ENCODE peak calls at places on chromosomes 4 and X, in eight cellular contexts. One of them, this sample, is unnamed.

GRCh38 chr4:102761902-102762301 is 1.1 kb upstream of the MANBA start:
- DNase-seq in activated gamma-delta T cell treated with Interleukin-2 at 50 U/mL for 16 hours: no peak
- DNase-seq in choroid plexus epithelial cell: no peak
- DNase-seq in AG04450: no peak
- DNase-seq in NCI-H1694 treated with DMSO at 0.1 percent for 48 hours: no peak
- DNase-seq in CD8-positive, alpha-beta T cell: no peak
- DNase-seq in HEK293T: no peak
- DNase-seq in breast epithelium: no peak
- DNase-seq in this sample: no peak

GRCh38 chrX:22095306-22095705 is 63.2 kb downstream of the PHEX start:
- DNase-seq in breast epithelium: no peak
- DNase-seq in CD8-positive, alpha-beta T cell: no peak
- DNase-seq in choroid plexus epithelial cell: peak
- DNase-seq in AG04450: no peak
- DNase-seq in HEK293T: no peak
- DNase-seq in activated gamma-delta T cell treated with Interleukin-2 at 50 U/mL for 16 hours: no peak
- DNase-seq in NCI-H1694 treated with DMSO at 0.1 percent for 48 hours: no peak
- DNase-seq in this sample: no peak

GRCh38 chr4:173051697-173052096 is 116.9 kb upstream of the GALNT7 start:
- DNase-seq in HEK293T: no peak
- DNase-seq in choroid plexus epithelial cell: no peak
- DNase-seq in CD8-positive, alpha-beta T cell: no peak
- DNase-seq in NCI-H1694 treated with DMSO at 0.1 percent for 48 hours: no peak
- DNase-seq in breast epithelium: no peak
- DNase-seq in activated gamma-delta T cell treated with Interleukin-2 at 50 U/mL for 16 hours: no peak
- DNase-seq in AG04450: no peak
- DNase-seq in this sample: no peak

GRCh38 chr4:56575820-56576429 is 70.3 kb downstream of the ARL9 start:
- DNase-seq in activated gamma-delta T cell treated with Interleukin-2 at 50 U/mL for 16 hours: no peak
- DNase-seq in CD8-positive, alpha-beta T cell: no peak
- DNase-seq in HEK293T: peak
- DNase-seq in breast epithelium: no peak
- DNase-seq in choroid plexus epithelial cell: peak
- DNase-seq in NCI-H1694 treated with DMSO at 0.1 percent for 48 hours: peak
- DNase-seq in AG04450: peak
- DNase-seq in this sample: no peak

GRCh38 chr4:104451573-104451972 is 43.1 kb downstream of the CXXC4 start:
- DNase-seq in NCI-H1694 treated with DMSO at 0.1 percent for 48 hours: no peak
- DNase-seq in CD8-positive, alpha-beta T cell: no peak
- DNase-seq in breast epithelium: no peak
- DNase-seq in AG04450: no peak
- DNase-seq in choroid plexus epithelial cell: no peak
- DNase-seq in HEK293T: peak
- DNase-seq in activated gamma-delta T cell treated with Interleukin-2 at 50 U/mL for 16 hours: no peak
- DNase-seq in this sample: no peak

GRCh38 chrX:41097326-41097725 is 12.1 kb downstream of the USP9X start:
- DNase-seq in NCI-H1694 treated with DMSO at 0.1 percent for 48 hours: no peak
- DNase-seq in HEK293T: no peak
- DNase-seq in breast epithelium: no peak
- DNase-seq in CD8-positive, alpha-beta T cell: no peak
- DNase-seq in AG04450: no peak
- DNase-seq in choroid plexus epithelial cell: no peak
- DNase-seq in activated gamma-delta T cell treated with Interleukin-2 at 50 U/mL for 16 hours: no peak
- DNase-seq in this sample: no peak

GRCh38 chr4:4216668-4217067 is 10.1 kb downstream of the OTOP1 start:
- DNase-seq in breast epithelium: no peak
- DNase-seq in activated gamma-delta T cell treated with Interleukin-2 at 50 U/mL for 16 hours: no peak
- DNase-seq in HEK293T: no peak
- DNase-seq in NCI-H1694 treated with DMSO at 0.1 percent for 48 hours: no peak
- DNase-seq in CD8-positive, alpha-beta T cell: no peak
- DNase-seq in AG04450: no peak
- DNase-seq in choroid plexus epithelial cell: peak
- DNase-seq in this sample: no peak

GRCh38 chr4:148790691-148791090 is 348.5 kb upstream of the NR3C2 start:
- DNase-seq in breast epithelium: no peak
- DNase-seq in NCI-H1694 treated with DMSO at 0.1 percent for 48 hours: no peak
- DNase-seq in activated gamma-delta T cell treated with Interleukin-2 at 50 U/mL for 16 hours: no peak
- DNase-seq in CD8-positive, alpha-beta T cell: no peak
- DNase-seq in HEK293T: no peak
- DNase-seq in AG04450: no peak
- DNase-seq in choroid plexus epithelial cell: peak
- DNase-seq in this sample: no peak

GRCh38 chrX:149512225-149512885 is 7.2 kb upstream of the IDS start:
- DNase-seq in CD8-positive, alpha-beta T cell: peak
- DNase-seq in NCI-H1694 treated with DMSO at 0.1 percent for 48 hours: peak
- DNase-seq in choroid plexus epithelial cell: peak
- DNase-seq in HEK293T: peak
- DNase-seq in AG04450: no peak
- DNase-seq in breast epithelium: peak
- DNase-seq in activated gamma-delta T cell treated with Interleukin-2 at 50 U/mL for 16 hours: peak
- DNase-seq in this sample: peak

GRCh38 chrX:13263560-13264251 is 56.1 kb downstream of the ATXN3L start:
- DNase-seq in breast epithelium: no peak
- DNase-seq in CD8-positive, alpha-beta T cell: no peak
- DNase-seq in choroid plexus epithelial cell: no peak
- DNase-seq in activated gamma-delta T cell treated with Interleukin-2 at 50 U/mL for 16 hours: no peak
- DNase-seq in NCI-H1694 treated with DMSO at 0.1 percent for 48 hours: no peak
- DNase-seq in HEK293T: no peak
- DNase-seq in AG04450: no peak
- DNase-seq in this sample: no peak

GRCh38 chrX:111086521-111087127 is 9.4 kb upstream of the PAK3 start:
- DNase-seq in AG04450: no peak
- DNase-seq in NCI-H1694 treated with DMSO at 0.1 percent for 48 hours: no peak
- DNase-seq in CD8-positive, alpha-beta T cell: no peak
- DNase-seq in HEK293T: no peak
- DNase-seq in breast epithelium: no peak
- DNase-seq in activated gamma-delta T cell treated with Interleukin-2 at 50 U/mL for 16 hours: no peak
- DNase-seq in choroid plexus epithelial cell: no peak
- DNase-seq in this sample: no peak

GRCh38 chrX:149495573-149496071 is 9.5 kb downstream of the IDS start:
- DNase-seq in CD8-positive, alpha-beta T cell: no peak
- DNase-seq in NCI-H1694 treated with DMSO at 0.1 percent for 48 hours: no peak
- DNase-seq in breast epithelium: no peak
- DNase-seq in choroid plexus epithelial cell: peak
- DNase-seq in AG04450: no peak
- DNase-seq in activated gamma-delta T cell treated with Interleukin-2 at 50 U/mL for 16 hours: no peak
- DNase-seq in HEK293T: no peak
- DNase-seq in this sample: no peak

GRCh38 chrX:13983734-13984133 is 46.0 kb downstream of the GEMIN8 start:
- DNase-seq in NCI-H1694 treated with DMSO at 0.1 percent for 48 hours: no peak
- DNase-seq in CD8-positive, alpha-beta T cell: no peak
- DNase-seq in HEK293T: no peak
- DNase-seq in activated gamma-delta T cell treated with Interleukin-2 at 50 U/mL for 16 hours: no peak
- DNase-seq in choroid plexus epithelial cell: no peak
- DNase-seq in breast epithelium: no peak
- DNase-seq in AG04450: no peak
- DNase-seq in this sample: no peak

GRCh38 chrX:116009871-116010710 is 160.5 kb upstream of the AGTR2 start:
- DNase-seq in NCI-H1694 treated with DMSO at 0.1 percent for 48 hours: no peak
- DNase-seq in AG04450: no peak
- DNase-seq in activated gamma-delta T cell treated with Interleukin-2 at 50 U/mL for 16 hours: no peak
- DNase-seq in choroid plexus epithelial cell: no peak
- DNase-seq in breast epithelium: no peak
- DNase-seq in CD8-positive, alpha-beta T cell: no peak
- DNase-seq in HEK293T: no peak
- DNase-seq in this sample: no peak

GRCh38 chr4:2433609-2434350 is 15.0 kb downstream of the CFAP99 start:
- DNase-seq in choroid plexus epithelial cell: no peak
- DNase-seq in AG04450: no peak
- DNase-seq in CD8-positive, alpha-beta T cell: no peak
- DNase-seq in HEK293T: no peak
- DNase-seq in activated gamma-delta T cell treated with Interleukin-2 at 50 U/mL for 16 hours: no peak
- DNase-seq in NCI-H1694 treated with DMSO at 0.1 percent for 48 hours: no peak
- DNase-seq in breast epithelium: no peak
- DNase-seq in this sample: peak

GRCh38 chrX:154714925-154715324 is 36.0 kb downstream of the GAB3 start:
- DNase-seq in NCI-H1694 treated with DMSO at 0.1 percent for 48 hours: peak
- DNase-seq in HEK293T: peak
- DNase-seq in CD8-positive, alpha-beta T cell: peak
- DNase-seq in breast epithelium: no peak
- DNase-seq in choroid plexus epithelial cell: peak
- DNase-seq in activated gamma-delta T cell treated with Interleukin-2 at 50 U/mL for 16 hours: peak
- DNase-seq in AG04450: no peak
- DNase-seq in this sample: no peak

GRCh38 chr4:187227907-187228699 is 504.4 kb upstream of the FAT1 start:
- DNase-seq in HEK293T: no peak
- DNase-seq in AG04450: no peak
- DNase-seq in breast epithelium: no peak
- DNase-seq in NCI-H1694 treated with DMSO at 0.1 percent for 48 hours: no peak
- DNase-seq in choroid plexus epithelial cell: peak
- DNase-seq in CD8-positive, alpha-beta T cell: no peak
- DNase-seq in activated gamma-delta T cell treated with Interleukin-2 at 50 U/mL for 16 hours: no peak
- DNase-seq in this sample: no peak

GRCh38 chrX:11329016-11329415 is 35.8 kb downstream of the AMELX start:
- DNase-seq in CD8-positive, alpha-beta T cell: no peak
- DNase-seq in breast epithelium: no peak
- DNase-seq in NCI-H1694 treated with DMSO at 0.1 percent for 48 hours: no peak
- DNase-seq in HEK293T: no peak
- DNase-seq in AG04450: no peak
- DNase-seq in choroid plexus epithelial cell: peak
- DNase-seq in activated gamma-delta T cell treated with Interleukin-2 at 50 U/mL for 16 hours: no peak
- DNase-seq in this sample: no peak

GRCh38 chr4:188032583-188032982 is 37.0 kb downstream of the ZFP42 start:
- DNase-seq in choroid plexus epithelial cell: no peak
- DNase-seq in activated gamma-delta T cell treated with Interleukin-2 at 50 U/mL for 16 hours: no peak
- DNase-seq in AG04450: no peak
- DNase-seq in HEK293T: no peak
- DNase-seq in breast epithelium: no peak
- DNase-seq in NCI-H1694 treated with DMSO at 0.1 percent for 48 hours: no peak
- DNase-seq in CD8-positive, alpha-beta T cell: no peak
- DNase-seq in this sample: no peak

GRCh38 chr4:113052379-113052951 is 3.0 kb downstream of the ANK2 start:
- DNase-seq in NCI-H1694 treated with DMSO at 0.1 percent for 48 hours: peak
- DNase-seq in breast epithelium: no peak
- DNase-seq in HEK293T: no peak
- DNase-seq in choroid plexus epithelial cell: peak
- DNase-seq in AG04450: no peak
- DNase-seq in activated gamma-delta T cell treated with Interleukin-2 at 50 U/mL for 16 hours: no peak
- DNase-seq in CD8-positive, alpha-beta T cell: no peak
- DNase-seq in this sample: no peak

GRCh38 chrX:148376342-148376741 is 124.1 kb upstream of the AFF2 start:
- DNase-seq in choroid plexus epithelial cell: no peak
- DNase-seq in NCI-H1694 treated with DMSO at 0.1 percent for 48 hours: no peak
- DNase-seq in AG04450: no peak
- DNase-seq in HEK293T: no peak
- DNase-seq in activated gamma-delta T cell treated with Interleukin-2 at 50 U/mL for 16 hours: no peak
- DNase-seq in CD8-positive, alpha-beta T cell: no peak
- DNase-seq in breast epithelium: no peak
- DNase-seq in this sample: no peak

GRCh38 chrX:107677501-107677901 is 49.2 kb downstream of the PRPS1 start:
- DNase-seq in choroid plexus epithelial cell: peak
- DNase-seq in AG04450: no peak
- DNase-seq in breast epithelium: no peak
- DNase-seq in CD8-positive, alpha-beta T cell: no peak
- DNase-seq in activated gamma-delta T cell treated with Interleukin-2 at 50 U/mL for 16 hours: no peak
- DNase-seq in HEK293T: no peak
- DNase-seq in NCI-H1694 treated with DMSO at 0.1 percent for 48 hours: no peak
- DNase-seq in this sample: no peak

GRCh38 chrX:13472975-13473665 is 96.3 kb upstream of the EGFL6 start:
- DNase-seq in CD8-positive, alpha-beta T cell: no peak
- DNase-seq in choroid plexus epithelial cell: no peak
- DNase-seq in HEK293T: no peak
- DNase-seq in breast epithelium: no peak
- DNase-seq in AG04450: no peak
- DNase-seq in NCI-H1694 treated with DMSO at 0.1 percent for 48 hours: no peak
- DNase-seq in activated gamma-delta T cell treated with Interleukin-2 at 50 U/mL for 16 hours: no peak
- DNase-seq in this sample: no peak

GRCh38 chr4:25666031-25666630 is 10.5 kb downstream of the SLC34A2 start:
- DNase-seq in AG04450: no peak
- DNase-seq in choroid plexus epithelial cell: no peak
- DNase-seq in NCI-H1694 treated with DMSO at 0.1 percent for 48 hours: no peak
- DNase-seq in HEK293T: no peak
- DNase-seq in CD8-positive, alpha-beta T cell: no peak
- DNase-seq in activated gamma-delta T cell treated with Interleukin-2 at 50 U/mL for 16 hours: no peak
- DNase-seq in breast epithelium: no peak
- DNase-seq in this sample: no peak

GRCh38 chrX:96683997-96684338 is 674 bp upstream of the DIAPH2 start:
- DNase-seq in NCI-H1694 treated with DMSO at 0.1 percent for 48 hours: no peak
- DNase-seq in breast epithelium: no peak
- DNase-seq in AG04450: no peak
- DNase-seq in choroid plexus epithelial cell: peak
- DNase-seq in activated gamma-delta T cell treated with Interleukin-2 at 50 U/mL for 16 hours: no peak
- DNase-seq in HEK293T: peak
- DNase-seq in CD8-positive, alpha-beta T cell: no peak
- DNase-seq in this sample: no peak

GRCh38 chrX:8845060-8845459 is 43.9 kb upstream of the FAM9A start:
- DNase-seq in AG04450: peak
- DNase-seq in breast epithelium: no peak
- DNase-seq in HEK293T: no peak
- DNase-seq in CD8-positive, alpha-beta T cell: no peak
- DNase-seq in activated gamma-delta T cell treated with Interleukin-2 at 50 U/mL for 16 hours: no peak
- DNase-seq in choroid plexus epithelial cell: peak
- DNase-seq in NCI-H1694 treated with DMSO at 0.1 percent for 48 hours: no peak
- DNase-seq in this sample: no peak

GRCh38 chr4:119227690-119228089 is 15.2 kb downstream of the USP53 start:
- DNase-seq in choroid plexus epithelial cell: peak
- DNase-seq in AG04450: no peak
- DNase-seq in HEK293T: no peak
- DNase-seq in breast epithelium: no peak
- DNase-seq in NCI-H1694 treated with DMSO at 0.1 percent for 48 hours: no peak
- DNase-seq in CD8-positive, alpha-beta T cell: no peak
- DNase-seq in activated gamma-delta T cell treated with Interleukin-2 at 50 U/mL for 16 hours: no peak
- DNase-seq in this sample: no peak

GRCh38 chr4:122167369-122167768 is 15.2 kb downstream of the BLTP1 start:
- DNase-seq in AG04450: no peak
- DNase-seq in activated gamma-delta T cell treated with Interleukin-2 at 50 U/mL for 16 hours: no peak
- DNase-seq in choroid plexus epithelial cell: no peak
- DNase-seq in NCI-H1694 treated with DMSO at 0.1 percent for 48 hours: no peak
- DNase-seq in HEK293T: peak
- DNase-seq in breast epithelium: no peak
- DNase-seq in CD8-positive, alpha-beta T cell: no peak
- DNase-seq in this sample: no peak

GRCh38 chrX:17078031-17078730 is 131.7 kb downstream of the REPS2 start:
- DNase-seq in activated gamma-delta T cell treated with Interleukin-2 at 50 U/mL for 16 hours: no peak
- DNase-seq in breast epithelium: no peak
- DNase-seq in AG04450: no peak
- DNase-seq in NCI-H1694 treated with DMSO at 0.1 percent for 48 hours: no peak
- DNase-seq in choroid plexus epithelial cell: peak
- DNase-seq in HEK293T: no peak
- DNase-seq in CD8-positive, alpha-beta T cell: no peak
- DNase-seq in this sample: no peak

GRCh38 chr4:109040441-109040840 is 262.0 kb downstream of the COL25A1 start:
- DNase-seq in choroid plexus epithelial cell: no peak
- DNase-seq in HEK293T: no peak
- DNase-seq in activated gamma-delta T cell treated with Interleukin-2 at 50 U/mL for 16 hours: no peak
- DNase-seq in AG04450: no peak
- DNase-seq in breast epithelium: no peak
- DNase-seq in CD8-positive, alpha-beta T cell: no peak
- DNase-seq in NCI-H1694 treated with DMSO at 0.1 percent for 48 hours: no peak
- DNase-seq in this sample: no peak

GRCh38 chr4:87416965-87417364 is 5.4 kb upstream of the NUDT9 start:
- DNase-seq in choroid plexus epithelial cell: no peak
- DNase-seq in breast epithelium: no peak
- DNase-seq in activated gamma-delta T cell treated with Interleukin-2 at 50 U/mL for 16 hours: no peak
- DNase-seq in NCI-H1694 treated with DMSO at 0.1 percent for 48 hours: no peak
- DNase-seq in HEK293T: no peak
- DNase-seq in AG04450: no peak
- DNase-seq in CD8-positive, alpha-beta T cell: no peak
- DNase-seq in this sample: no peak

GRCh38 chrX:2320580-2321327 is 180.0 kb downstream of the DHRSX start:
- DNase-seq in HEK293T: no peak
- DNase-seq in activated gamma-delta T cell treated with Interleukin-2 at 50 U/mL for 16 hours: no peak
- DNase-seq in breast epithelium: no peak
- DNase-seq in CD8-positive, alpha-beta T cell: no peak
- DNase-seq in AG04450: peak
- DNase-seq in choroid plexus epithelial cell: peak
- DNase-seq in NCI-H1694 treated with DMSO at 0.1 percent for 48 hours: no peak
- DNase-seq in this sample: no peak

GRCh38 chr4:64539234-64539849 is 130.1 kb upstream of the TECRL start:
- DNase-seq in activated gamma-delta T cell treated with Interleukin-2 at 50 U/mL for 16 hours: no peak
- DNase-seq in CD8-positive, alpha-beta T cell: no peak
- DNase-seq in HEK293T: peak
- DNase-seq in choroid plexus epithelial cell: peak
- DNase-seq in breast epithelium: no peak
- DNase-seq in AG04450: no peak
- DNase-seq in NCI-H1694 treated with DMSO at 0.1 percent for 48 hours: peak
- DNase-seq in this sample: peak

GRCh38 chrX:69145714-69146113 is 19.5 kb downstream of the PJA1 start:
- DNase-seq in choroid plexus epithelial cell: no peak
- DNase-seq in CD8-positive, alpha-beta T cell: no peak
- DNase-seq in breast epithelium: no peak
- DNase-seq in NCI-H1694 treated with DMSO at 0.1 percent for 48 hours: no peak
- DNase-seq in activated gamma-delta T cell treated with Interleukin-2 at 50 U/mL for 16 hours: no peak
- DNase-seq in AG04450: no peak
- DNase-seq in HEK293T: no peak
- DNase-seq in this sample: no peak